ENCODE peak calls at places on chromosome 6, in nine cellular contexts. M is A549, Z is IMR-90, G is body of pancreas, J is GM12891, A is tibial nerve, K is Peyer's patch, E is ovary, I is sigmoid colon. L is an unnamed sample.

GRCh38 chr6:26185802-26186201 is 98.6 kb downstream of the HFE start:
- DNase-seq in J (no peak), A (no peak), G (no peak), I (no peak), Z (no peak), E (no peak), M (no peak), K (no peak), L (no peak)

GRCh38 chr6:15359335-15359862 is 113.5 kb downstream of the JARID2 start:
- DNase-seq in I (no peak), A (no peak), Z (peak), J (no peak), G (no peak), K (no peak), M (no peak), E (no peak), L (no peak)

GRCh38 chr6:5403076-5403475 is 141.8 kb downstream of the FARS2 start:
- DNase-seq in K (no peak), A (no peak), G (no peak), J (no peak), E (no peak), M (no peak), I (no peak), Z (no peak), L (no peak)

GRCh38 chr6:21500314-21500713 is 93.2 kb upstream of the SOX4 start:
- DNase-seq in G (peak), I (no peak), K (no peak), M (no peak), Z (no peak), J (no peak), E (no peak), A (no peak), L (no peak)

GRCh38 chr6:43758617-43759050 is 11.4 kb upstream of the VEGFA start:
- DNase-seq in E (no peak), Z (no peak), K (peak), J (no peak), M (peak), I (peak), A (no peak), G (no peak), L (no peak)

GRCh38 chr6:112330071-112330876 is 16.9 kb upstream of the RFPL4B start:
- DNase-seq in J (no peak), A (no peak), Z (peak), E (no peak), M (no peak), K (no peak), I (no peak), G (no peak), L (no peak)

GRCh38 chr6:116314218-116314617 is 34.5 kb upstream of the TSPYL1 start:
- DNase-seq in E (no peak), M (no peak), J (no peak), Z (peak), A (no peak), K (no peak), I (no peak), G (no peak), L (no peak)

GRCh38 chr6:36139991-36140710 is 9.8 kb downstream of the MAPK13 start:
- DNase-seq in I (no peak), A (no peak), K (no peak), E (no peak), M (no peak), G (no peak), J (no peak), Z (no peak), L (no peak)

GRCh38 chr6:37819802-37820712 is 530 bp downstream of the ZFAND3 start:
- DNase-seq in Z (peak), K (peak), I (peak), G (peak), E (peak), A (peak), J (no peak), M (peak), L (peak)

GRCh38 chr6:12504325-12504966 is 212.1 kb upstream of the PHACTR1 start:
- DNase-seq in Z (peak), G (peak), A (no peak), J (no peak), I (no peak), E (no peak), M (no peak), K (no peak), L (no peak)

GRCh38 chr6:146149770-146150169 is 120.9 kb downstream of the GRM1 start:
- DNase-seq in M (no peak), I (no peak), K (no peak), J (no peak), E (no peak), A (no peak), G (no peak), Z (no peak), L (no peak)

GRCh38 chr6:111552241-111552744 is 53.4 kb downstream of the TRAF3IP2 start:
- DNase-seq in E (peak), Z (peak), J (no peak), A (peak), M (no peak), G (peak), I (peak), K (no peak), L (peak)

GRCh38 chr6:137883400-137883888 is 16.4 kb downstream of the TNFAIP3 start:
- DNase-seq in Z (peak), M (no peak), I (peak), E (no peak), K (no peak), A (no peak), J (no peak), G (no peak), L (no peak)

GRCh38 chr6:168994966-168995365 is 258.7 kb downstream of the THBS2 start:
- DNase-seq in J (no peak), A (no peak), K (no peak), Z (no peak), E (no peak), G (no peak), I (no peak), M (no peak), L (no peak)

GRCh38 chr6:11414564-11414963 is 123.0 kb upstream of the TMEM170B start:
- DNase-seq in J (no peak), E (no peak), Z (no peak), I (no peak), A (no peak), M (no peak), K (no peak), G (peak), L (no peak)

GRCh38 chr6:16316741-16317251 is 78.4 kb downstream of the GMPR start:
- DNase-seq in J (no peak), K (no peak), M (peak), G (no peak), I (no peak), E (no peak), Z (peak), A (no peak), L (peak)

GRCh38 chr6:107731422-107732319 is 92.4 kb downstream of the SCML4 start:
- DNase-seq in G (peak), J (no peak), E (no peak), M (no peak), Z (no peak), I (no peak), K (peak), A (no peak), L (no peak)

GRCh38 chr6:86045038-86045437 is 402.4 kb upstream of the SYNCRIP start:
- DNase-seq in I (no peak), M (no peak), J (no peak), A (no peak), K (no peak), E (no peak), G (no peak), Z (no peak), L (no peak)

GRCh38 chr6:13648850-13649249 is 33.7 kb downstream of the NOL7 start:
- DNase-seq in A (no peak), M (no peak), I (no peak), G (no peak), K (no peak), Z (no peak), E (no peak), J (no peak), L (no peak)

GRCh38 chr6:8905647-8906231 is 470.4 kb upstream of the SLC35B3 start:
- DNase-seq in E (no peak), A (no peak), Z (no peak), I (no peak), K (no peak), J (no peak), G (peak), M (no peak), L (no peak)

GRCh38 chr6:168277274-168277669 is 42.3 kb downstream of the DACT2 start:
- DNase-seq in J (no peak), M (no peak), I (no peak), G (peak), A (no peak), Z (no peak), K (no peak), E (no peak), L (no peak)

GRCh38 chr6:150134280-150134920 is 8.4 kb upstream of the PPP1R14C start:
- DNase-seq in E (no peak), Z (no peak), M (no peak), G (no peak), K (peak), A (no peak), I (no peak), J (no peak), L (no peak)

GRCh38 chr6:27503436-27504030 is 30.6 kb upstream of the ZNF184 start:
- DNase-seq in A (peak), J (no peak), M (no peak), I (peak), Z (peak), G (peak), E (peak), K (peak), L (no peak)

GRCh38 chr6:116410945-116411623 is 40.3 kb downstream of the DSE start:
- DNase-seq in G (no peak), Z (peak), E (no peak), K (no peak), J (no peak), M (no peak), A (no peak), I (no peak), L (no peak)

GRCh38 chr6:159169557-159170332 is 545 bp downstream of the FNDC1 start:
- DNase-seq in G (peak), E (peak), I (peak), J (peak), K (no peak), Z (peak), M (peak), A (no peak), L (no peak)

GRCh38 chr6:170206931-170207431 is 83.9 kb downstream of the DLL1 start:
- DNase-seq in J (no peak), E (peak), K (peak), M (no peak), Z (no peak), A (no peak), I (peak), G (no peak), L (no peak)

GRCh38 chr6:45663181-45664180 is 285.7 kb upstream of the SUPT3H start:
- DNase-seq in I (no peak), Z (no peak), E (peak), J (no peak), A (no peak), G (no peak), K (peak), M (no peak), L (no peak)

GRCh38 chr6:34161857-34162515 is 16.1 kb upstream of the GRM4 start:
- DNase-seq in J (no peak), M (no peak), Z (no peak), K (no peak), I (peak), G (no peak), E (no peak), A (no peak), L (no peak)

GRCh38 chr6:38404900-38405556 is 234.7 kb downstream of the BTBD9 start:
- DNase-seq in J (no peak), M (no peak), K (no peak), I (no peak), A (no peak), G (no peak), E (no peak), Z (peak), L (no peak)

GRCh38 chr6:39934060-39934757 is at the start of gene MOCS1:
- DNase-seq in A (peak), J (no peak), K (peak), I (peak), M (peak), Z (peak), G (peak), E (peak), L (peak)
- TF ChIP-seq POLR2A in A (peak), J (no peak), K (peak), I (peak), M (peak), Z (no peak), G (peak), E (peak), L (peak)

GRCh38 chr6:135212020-135212806 is 31.1 kb downstream of the MYB start:
- DNase-seq in M (no peak), I (no peak), E (no peak), J (no peak), K (no peak), Z (peak), A (no peak), G (no peak), L (peak)
- TF ChIP-seq POLR2A in M (no peak), I (no peak), E (no peak), J (no peak), K (no peak), Z (no peak), A (no peak), G (no peak), L (no peak)

GRCh38 chr6:88586371-88587157 is 376.9 kb downstream of the RNGTT start:
- DNase-seq in I (peak), J (no peak), K (no peak), M (no peak), G (no peak), A (no peak), E (peak), Z (no peak), L (no peak)
- TF ChIP-seq POLR2A in I (no peak), J (no peak), K (no peak), M (no peak), G (no peak), A (no peak), E (no peak), Z (no peak), L (no peak)

DNA sequence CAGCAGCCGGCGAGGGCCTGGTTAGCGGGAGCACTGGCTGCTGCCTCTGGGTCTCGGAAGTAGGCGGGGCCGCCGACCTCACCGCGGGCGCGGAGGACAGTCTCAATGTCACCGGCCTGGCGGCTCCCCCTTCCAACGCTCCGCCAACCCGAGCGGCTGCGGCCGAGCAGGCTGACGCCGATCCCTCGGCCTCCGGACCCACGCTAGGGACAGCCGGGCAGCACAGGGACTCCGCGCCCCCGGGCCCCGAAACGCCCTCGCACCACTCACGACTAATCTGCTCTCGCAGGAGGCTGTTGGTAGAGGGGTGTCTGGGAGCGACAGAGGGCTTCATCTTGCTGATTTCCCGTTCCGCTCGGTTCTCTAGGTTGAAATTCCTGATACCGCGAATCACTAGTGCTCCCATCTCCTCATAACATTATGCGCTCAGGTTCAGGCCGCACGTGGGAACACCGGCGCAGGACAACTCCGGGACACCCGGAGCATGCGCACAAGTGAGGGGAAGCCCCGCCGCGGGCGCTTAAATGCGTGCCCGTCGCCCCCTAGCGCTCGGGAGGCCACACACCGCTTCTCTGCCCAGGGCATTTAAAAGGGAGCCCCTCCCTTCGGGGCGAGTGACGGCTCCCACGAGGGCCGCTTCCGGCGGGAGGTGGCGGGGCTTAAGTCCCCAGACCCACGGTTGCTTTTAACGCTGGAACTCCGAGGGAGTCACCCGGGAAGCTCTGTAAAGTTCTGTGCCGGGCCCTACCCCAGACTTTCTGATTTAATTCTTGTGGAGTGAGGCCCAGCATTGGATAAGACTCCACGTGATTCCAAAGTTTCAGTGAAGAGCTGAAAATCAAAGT is at the start of gene NDUFAF4:
- DNase-seq in G (peak), Z (peak), K (peak), E (peak), A (peak), I (peak), J (peak), M (peak), L (peak)
- TF ChIP-seq POLR2A in G (peak), Z (peak), K (peak), E (peak), A (peak), I (peak), J (peak), M (peak), L (peak)